ENCODE peak calls at places on chromosome 1, in nine cellular contexts. I is HCT116, N is cardiac muscle cell, X is Peyer's patch, K is breast epithelium, Z is GM23248, S is fibroblast of lung, C is neural progenitor cell, U is neuronal stem cell. G is an unnamed sample.
A peak's percentile ranks its signal among the peaks of the same experiment; 100 is the strongest.

GRCh38 chr1:86648255-86648654 is 56.1 kb upstream of the SH3GLB1 start:
- DNase-seq in I (peak; percentile 43), N (peak; percentile 62), X (no peak), K (no peak), Z (peak; percentile 82), S (peak; percentile 76), C (no peak), U (no peak), G (no peak)

GRCh38 chr1:168148916-168149315 is 12.2 kb upstream of the GPR161 start:
- DNase-seq in I (no peak), N (no peak), X (no peak), K (no peak), Z (no peak), S (no peak), C (no peak), U (no peak), G (no peak)

GRCh38 chr1:3417082-3417728 is 37.3 kb upstream of the ARHGEF16 start:
- DNase-seq in I (no peak), N (no peak), X (no peak), K (no peak), Z (no peak), S (no peak), C (no peak), U (no peak), G (no peak)

GRCh38 chr1:19339199-19339861 is 27.2 kb downstream of the SLC66A1 start:
- DNase-seq in I (no peak), N (no peak), X (no peak), K (no peak), Z (no peak), S (no peak), C (peak; percentile 43), U (no peak), G (no peak)

GRCh38 chr1:232111616-232112015 is 485.0 kb downstream of the DISC1 start:
- DNase-seq in I (no peak), N (no peak), X (no peak), K (no peak), Z (no peak), S (peak; percentile 16), C (no peak), U (no peak), G (no peak)

GRCh38 chr1:12244078-12244477 is 14.2 kb downstream of the VPS13D start:
- DNase-seq in I (no peak), N (peak; percentile 41), X (no peak), K (no peak), Z (peak; percentile 21), S (no peak), C (peak; percentile 38), U (no peak), G (no peak)

GRCh38 chr1:156599811-156600210 is 1.5 kb downstream of the GPATCH4 start:
- DNase-seq in I (no peak), N (no peak), X (no peak), K (no peak), Z (peak; percentile 45), S (peak; percentile 6), C (no peak), U (no peak), G (no peak)

GRCh38 chr1:115398745-115399144 is 60.7 kb upstream of the NGF start:
- DNase-seq in I (no peak), N (no peak), X (no peak), K (no peak), Z (no peak), S (no peak), C (no peak), U (no peak), G (no peak)

GRCh38 chr1:12073796-12074195 is 10.7 kb downstream of the TNFRSF8 start:
- DNase-seq in I (no peak), N (no peak), X (no peak), K (no peak), Z (no peak), S (no peak), C (no peak), U (no peak), G (no peak)

GRCh38 chr1:171948491-171948890 is 107.2 kb downstream of the DNM3 start:
- DNase-seq in I (no peak), N (peak; percentile 17), X (no peak), K (no peak), Z (peak; percentile 46), S (peak; percentile 65), C (no peak), U (no peak), G (no peak)

GRCh38 chr1:30607723-30608122 is 115.7 kb downstream of the MATN1 start:
- DNase-seq in I (peak; percentile 12), N (no peak), X (no peak), K (no peak), Z (no peak), S (no peak), C (no peak), U (no peak), G (no peak)

GRCh38 chr1:99849413-99849743 is 783 bp upstream of the AGL start:
- DNase-seq in I (no peak), N (no peak), X (no peak), K (no peak), Z (peak; percentile 10), S (no peak), C (no peak), U (no peak), G (no peak)

GRCh38 chr1:22828151-22828817 is 117.6 kb downstream of the EPHB2 start:
- DNase-seq in I (no peak), N (no peak), X (no peak), K (no peak), Z (peak; percentile 22), S (peak; percentile 71), C (no peak), U (no peak), G (no peak)

GRCh38 chr1:1628656-1629429 is 3.1 kb upstream of the MMP23B start:
- DNase-seq in I (peak; percentile 71), N (no peak), X (no peak), K (no peak), Z (no peak), S (no peak), C (peak; percentile 44), U (no peak), G (no peak)

GRCh38 chr1:225651872-225652725 is 824 bp downstream of the ENAH start:
- DNase-seq in I (no peak), N (peak; percentile 46), X (no peak), K (peak; percentile 36), Z (peak; percentile 55), S (peak; percentile 55), C (peak; percentile 66), U (peak; percentile 35), G (peak; percentile 79)

GRCh38 chr1:154190550-154190949 is 1.4 kb downstream of the TPM3 start:
- DNase-seq in I (no peak), N (peak; percentile 67), X (no peak), K (peak; percentile 29), Z (no peak), S (peak; percentile 32), C (no peak), U (no peak), G (no peak)

GRCh38 chr1:170836146-170836545 is 99.2 kb upstream of the MROH9 start:
- DNase-seq in I (no peak), N (peak; percentile 9), X (no peak), K (no peak), Z (peak; percentile 63), S (peak; percentile 50), C (no peak), U (no peak), G (no peak)

GRCh38 chr1:58539553-58539952 is 7.0 kb downstream of the OMA1 start:
- DNase-seq in I (no peak), N (peak; percentile 55), X (no peak), K (no peak), Z (no peak), S (no peak), C (no peak), U (no peak), G (no peak)

GRCh38 chr1:5926686-5927435 is 65.4 kb downstream of the NPHP4 start:
- DNase-seq in I (no peak), N (no peak), X (no peak), K (peak; percentile 14), Z (no peak), S (no peak), C (no peak), U (no peak), G (no peak)

GRCh38 chr1:199172286-199173124 is 533.7 kb downstream of the PTPRC start:
- DNase-seq in I (no peak), N (no peak), X (no peak), K (no peak), Z (peak; percentile 11), S (peak; percentile 32), C (no peak), U (no peak), G (no peak)

DNA sequence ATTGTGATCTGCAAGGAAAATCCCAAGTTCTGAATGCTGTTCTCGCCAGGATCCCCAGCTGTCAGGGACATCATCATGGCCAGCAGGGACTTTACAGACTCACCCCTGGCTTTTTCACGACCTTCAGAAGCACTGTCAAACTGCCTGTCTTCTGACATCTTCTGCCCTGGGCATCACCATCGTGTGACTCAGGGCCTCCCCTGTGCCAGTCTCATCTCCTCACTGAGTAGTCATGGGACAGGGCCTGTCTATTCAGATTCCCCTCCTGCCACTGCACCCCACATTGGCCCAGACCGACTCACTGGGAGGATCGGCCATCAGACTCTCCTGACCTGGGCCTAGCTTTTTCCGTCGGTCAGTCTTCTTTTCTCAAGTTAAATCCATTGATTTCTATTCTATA is 72.4 kb upstream of the VAMP3 start:
- DNase-seq in I (no peak), N (no peak), X (no peak), K (no peak), Z (no peak), S (no peak), C (no peak), U (no peak), G (no peak)
- H3K27me3 ChIP-seq in I (peaks cover 3% of the 10 kb centered on the region), N (peaks cover 29% of the 10 kb centered on the region), X (no peaks in the 10 kb centered on the region), K (no peaks in the 10 kb centered on the region), Z (peaks cover 26% of the 10 kb centered on the region), S (peaks cover 17% of the 10 kb centered on the region), C (peaks cover 35% of the 10 kb centered on the region), U (peaks cover 4% of the 10 kb centered on the region), G (peaks cover 4% of the 10 kb centered on the region)

DNA sequence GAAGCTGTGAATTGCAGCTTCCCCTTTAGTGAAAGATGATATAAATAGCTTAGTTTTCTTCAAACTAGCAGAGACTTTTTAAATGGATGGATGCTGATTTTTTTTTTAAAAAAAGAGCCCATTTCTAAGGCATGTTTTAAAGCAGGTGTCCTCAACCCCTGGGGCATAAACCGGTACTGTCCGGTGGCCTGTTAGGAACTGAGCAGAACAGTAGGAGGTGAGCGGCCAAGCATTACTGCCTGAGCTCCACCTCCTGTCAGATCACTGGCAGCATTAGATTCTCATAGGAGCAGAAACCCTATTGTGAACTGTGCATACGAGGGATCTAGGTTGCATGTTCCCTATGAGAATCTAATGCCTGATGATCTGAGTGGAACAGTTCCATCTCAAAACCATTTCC is 31.2 kb downstream of the CR1L start:
- DNase-seq in I (no peak), N (no peak), X (no peak), K (no peak), Z (no peak), S (no peak), C (no peak), U (no peak), G (no peak)
- H3K4me3 ChIP-seq in I (no peak overlapping the region), N (no peak overlapping the region), X (no peak overlapping the region), K (no peak overlapping the region), Z (no peak overlapping the region), S (no peak overlapping the region), C (no peak overlapping the region), U (no peak overlapping the region), G (no peak overlapping the region)

GRCh38 chr1:4653328-4653660 is 1.1 kb upstream of the AJAP1 start:
- DNase-seq in I (no peak), N (no peak), X (no peak), K (no peak), Z (no peak), S (no peak), C (peak; percentile 33), U (no peak), G (no peak)
- H3K27me3 ChIP-seq in I (no peaks in the 10 kb centered on the region), N (peaks cover 80% of the 10 kb centered on the region), X (no peaks in the 10 kb centered on the region), K (peaks cover 55% of the 10 kb centered on the region), Z (peaks cover 15% of the 10 kb centered on the region), S (no peaks in the 10 kb centered on the region), C (peaks cover 100% of the 10 kb centered on the region), U (peaks cover 53% of the 10 kb centered on the region), G (no peaks in the 10 kb centered on the region)

GRCh38 chr1:221780175-221780574 is 38.3 kb upstream of the DUSP10 start:
- DNase-seq in I (no peak), N (no peak), X (no peak), K (no peak), Z (no peak), S (no peak), C (no peak), U (no peak), G (no peak)
- H3K4me3 ChIP-seq in I (no peak overlapping the region), N (no peak overlapping the region), X (no peak overlapping the region), K (no peak overlapping the region), Z (no peak overlapping the region), S (no peak overlapping the region), C (no peak overlapping the region), U (no peak overlapping the region), G (no peak overlapping the region)

G was measured in HAP-1.